ENCODE peak calls at places on chromosomes 1 and 21, in seven cellular contexts. J, W, C, B, P, M and X are unnamed samples.

GRCh38 chr1:110150330-110151174 is at the start of gene SLC6A17:
- DNase-seq in M (no peak), W (no peak), C (peak; percentile 91), P (no peak), J (peak; percentile 34), B (no peak), X (no peak)

GRCh38 chr1:34163792-34164509 is 1.1 kb downstream of the CSMD2 start:
- DNase-seq in B (no peak), J (peak; percentile 28), P (no peak), M (no peak), C (peak; percentile 74), W (no peak), X (no peak)

GRCh38 chr1:217982711-217983405 is 302.2 kb upstream of the RRP15 start:
- DNase-seq in C (peak; percentile 0), B (no peak), M (no peak), W (no peak), P (no peak), J (no peak), X (peak; percentile 55)

GRCh38 chr1:54224233-54224632 is 24.3 kb downstream of the MRPL37 start:
- DNase-seq in C (no peak), W (no peak), M (no peak), P (no peak), J (no peak), B (no peak), X (no peak)

GRCh38 chr1:85850238-85850637 is 142.0 kb upstream of the ZNHIT6 start:
- DNase-seq in W (no peak), M (no peak), C (peak; percentile 94), B (no peak), P (no peak), J (no peak), X (no peak)

GRCh38 chr21:44926364-44927101 is 5.8 kb upstream of the ITGB2 start:
- DNase-seq in C (peak; percentile 95), B (no peak), P (peak; percentile 57), J (no peak), W (no peak), M (no peak), X (no peak)

GRCh38 chr1:201708085-201708512 is 120.9 kb upstream of the IPO9 start:
- DNase-seq in C (peak; percentile 81), J (no peak), W (no peak), B (no peak), M (no peak), P (no peak), X (peak; percentile 71)

GRCh38 chr1:78440381-78440793 is 50.4 kb upstream of the PTGFR start:
- DNase-seq in J (no peak), M (no peak), P (no peak), W (no peak), C (peak; percentile 82), B (no peak), X (no peak)

GRCh38 chr1:212147581-212148033 is 112.1 kb downstream of the DTL start:
- DNase-seq in J (no peak), C (no peak), P (no peak), B (no peak), M (peak; percentile 80), W (no peak), X (no peak)

GRCh38 chr1:94884101-94884875 is 42.6 kb downstream of the CNN3 start:
- DNase-seq in W (no peak), B (no peak), C (peak; percentile 84), M (no peak), J (peak; percentile 62), P (no peak), X (peak; percentile 52)

GRCh38 chr21:42039911-42040351 is 29.8 kb upstream of the ZBTB21 start:
- DNase-seq in W (no peak), B (no peak), M (no peak), C (peak; percentile 52), J (peak; percentile 79), P (no peak), X (peak; percentile 57)

GRCh38 chr21:43597052-43597451 is 62.2 kb downstream of the HSF2BP start:
- DNase-seq in M (no peak), J (peak; percentile 33), C (peak; percentile 89), B (no peak), P (no peak), W (no peak), X (peak; percentile 41)

GRCh38 chr1:56330400-56331026 is 248.8 kb downstream of the PLPP3 start:
- DNase-seq in M (no peak), P (no peak), W (no peak), J (no peak), C (peak; percentile 68), B (no peak), X (no peak)

GRCh38 chr1:36885537-36886441 is 148.5 kb downstream of the GRIK3 start:
- DNase-seq in J (no peak), W (no peak), P (no peak), M (peak; percentile 25), C (no peak), B (no peak), X (no peak)

GRCh38 chr1:160777486-160778089 is 18.4 kb upstream of the LY9 start:
- DNase-seq in M (peak; percentile 46), P (peak; percentile 24), B (no peak), C (peak; percentile 10), W (peak; percentile 81), J (no peak), X (peak; percentile 50)

GRCh38 chr1:231493421-231494185 is 34.9 kb upstream of the TSNAX start:
- DNase-seq in B (no peak), M (no peak), J (no peak), P (no peak), C (peak; percentile 29), W (no peak), X (no peak)

GRCh38 chr1:54486864-54487263 is 61.2 kb upstream of the ACOT11 start:
- DNase-seq in P (no peak), B (no peak), M (no peak), W (peak; percentile 28), J (no peak), C (no peak), X (no peak)

GRCh38 chr1:8671313-8671917 is 146.0 kb downstream of the RERE start:
- DNase-seq in B (no peak), P (no peak), J (peak; percentile 57), W (peak; percentile 46), M (no peak), C (peak; percentile 92), X (peak; percentile 35)

GRCh38 chr1:33130297-33130696 is 49.3 kb downstream of the AZIN2 start:
- DNase-seq in M (no peak), P (no peak), W (no peak), J (no peak), C (peak; percentile 38), B (no peak), X (peak; percentile 90)

GRCh38 chr1:110870721-110871388 is 2.1 kb upstream of the CD53 start:
- DNase-seq in C (no peak), J (no peak), W (peak; percentile 16), P (no peak), B (no peak), M (no peak), X (peak; percentile 5)

GRCh38 chr1:178581351-178581951 is 68.5 kb downstream of the TEX35 start:
- DNase-seq in P (no peak), W (peak; percentile 98), J (no peak), C (no peak), M (no peak), B (no peak), X (peak; percentile 7)

GRCh38 chr1:3609016-3609768 is 2.1 kb downstream of the MEGF6 start:
- DNase-seq in J (no peak), P (no peak), M (no peak), W (no peak), C (no peak), B (no peak), X (no peak)

GRCh38 chr1:231695439-231696255 is 69.1 kb downstream of the DISC1 start:
- DNase-seq in P (no peak), C (no peak), J (no peak), W (no peak), M (no peak), B (no peak), X (peak; percentile 55)

GRCh38 chr1:155607708-155608107 is 2.3 kb upstream of the MSTO1 start:
- DNase-seq in B (no peak), J (no peak), M (no peak), P (no peak), W (peak; percentile 14), C (no peak), X (no peak)

GRCh38 chr1:59062743-59063142 is 234.2 kb upstream of the FGGY start:
- DNase-seq in J (peak; percentile 70), C (peak; percentile 84), W (no peak), P (no peak), B (no peak), M (no peak), X (peak; percentile 80)

GRCh38 chr1:89557954-89558353 is 33.3 kb downstream of the LRRC8B start:
- DNase-seq in P (no peak), B (no peak), W (no peak), M (no peak), J (no peak), C (peak; percentile 7), X (no peak)

GRCh38 chr1:89553195-89553584 is 28.6 kb downstream of the LRRC8B start:
- DNase-seq in P (no peak), W (no peak), J (no peak), C (no peak), B (no peak), M (no peak), X (no peak)

GRCh38 chr1:89556716-89557442 is 32.2 kb downstream of the LRRC8B start:
- DNase-seq in J (no peak), W (no peak), M (no peak), B (no peak), P (no peak), C (no peak), X (no peak)

GRCh38 chr1:89557443-89557820 is 32.8 kb downstream of the LRRC8B start:
- DNase-seq in J (no peak), P (no peak), W (no peak), M (no peak), C (no peak), B (no peak), X (no peak)

GRCh38 chr1:89555550-89555949 is 30.9 kb downstream of the LRRC8B start:
- DNase-seq in C (no peak), B (no peak), M (no peak), W (no peak), P (no peak), J (peak; percentile 60), X (no peak)
- H3K27ac ChIP-seq in C (no peak overlapping the region), B (peak overlapping the region; percentile 90), M (no peak overlapping the region), W (no peak overlapping the region), P (no peak overlapping the region), J (peak overlapping the region; percentile 74), X (no peak overlapping the region)

GRCh38 chr1:169739980-169740379 is 6.1 kb upstream of the SELE start:
- DNase-seq in P (no peak), W (no peak), M (no peak), J (no peak), B (no peak), C (no peak), X (no peak)
- H3K27ac ChIP-seq in P (no peak overlapping the region), W (no peak overlapping the region), M (no peak overlapping the region), J (no peak overlapping the region), B (peak overlapping the region; percentile 9), C (no peak overlapping the region), X (no peak overlapping the region)

DNA sequence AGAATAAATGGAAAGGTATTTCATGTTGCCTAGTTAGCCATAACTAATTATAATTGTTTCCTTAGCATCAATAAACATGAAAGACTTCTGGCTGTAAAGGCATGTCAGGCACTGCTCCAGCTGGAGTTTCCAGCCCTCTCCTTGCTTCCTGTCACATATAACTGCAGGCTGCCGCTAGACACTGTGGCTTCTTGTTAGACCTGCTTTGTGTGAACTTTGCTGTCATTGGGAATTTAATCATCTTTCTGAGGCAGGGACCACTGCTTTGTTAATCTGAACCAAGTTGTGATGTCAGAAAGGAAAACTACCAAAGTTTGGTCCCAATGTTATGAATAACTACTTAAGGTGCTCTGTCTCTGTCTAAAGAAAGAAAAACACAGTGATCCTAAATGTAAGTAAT is 90.3 kb upstream of the DUSP10 start:
- DNase-seq in B (no peak), P (no peak), C (no peak), W (no peak), J (no peak), M (no peak), X (no peak)
- H3K27ac ChIP-seq in B (no peak overlapping the region), P (no peak overlapping the region), C (no peak overlapping the region), W (no peak overlapping the region), J (no peak overlapping the region), M (no peak overlapping the region), X (no peak overlapping the region)

GRCh38 chr1:224541072-224541790 is 74.9 kb upstream of the CNIH3 start:
- DNase-seq in M (no peak), P (no peak), W (no peak), B (no peak), C (no peak), J (no peak), X (no peak)
- H3K27ac ChIP-seq in M (no peak overlapping the region), P (no peak overlapping the region), W (no peak overlapping the region), B (no peak overlapping the region), C (no peak overlapping the region), J (no peak overlapping the region), X (no peak overlapping the region)